ENCODE peak calls at places on chromosomes 4 and X, in seven cellular contexts. One of them, this sample, is unnamed.

GRCh38 chr4:33133723-33134122 is 2413.6 kb downstream of the PCDH7 start:
- DNase-seq in activated CD4-positive, alpha-beta T cell treated with anti-CD3 and anti-CD28 coated beads for 24 hours: no peak
- DNase-seq in CD8-positive, alpha-beta memory T cell: no peak
- DNase-seq in activated CD4-positive, CD25-positive, alpha-beta regulatory T cell treated with anti-CD3 and anti-CD28 coated beads, Interleukin-2, amount 50 U/mL, for 72 hours: no peak
- DNase-seq in activated naive CD8-positive, alpha-beta T cell treated with anti-CD3 and anti-CD28 coated beads, Interleukin-2, amount 50 U/mL, for 24 hours: no peak
- DNase-seq in kidney epithelial cell: no peak
- DNase-seq in brain microvascular endothelial cell: no peak
- DNase-seq in this sample: no peak

GRCh38 chrX:76127341-76127740 is 45.5 kb upstream of the PBDC1 start:
- DNase-seq in CD8-positive, alpha-beta memory T cell: no peak
- DNase-seq in brain microvascular endothelial cell: no peak
- DNase-seq in activated CD4-positive, alpha-beta T cell treated with anti-CD3 and anti-CD28 coated beads for 24 hours: no peak
- DNase-seq in kidney epithelial cell: no peak
- DNase-seq in activated naive CD8-positive, alpha-beta T cell treated with anti-CD3 and anti-CD28 coated beads, Interleukin-2, amount 50 U/mL, for 24 hours: no peak
- DNase-seq in activated CD4-positive, CD25-positive, alpha-beta regulatory T cell treated with anti-CD3 and anti-CD28 coated beads, Interleukin-2, amount 50 U/mL, for 72 hours: no peak
- DNase-seq in this sample: no peak

GRCh38 chr4:121778991-121779628 is 14.1 kb upstream of the SMIM43 start:
- DNase-seq in kidney epithelial cell: no peak
- DNase-seq in activated CD4-positive, CD25-positive, alpha-beta regulatory T cell treated with anti-CD3 and anti-CD28 coated beads, Interleukin-2, amount 50 U/mL, for 72 hours: no peak
- DNase-seq in activated naive CD8-positive, alpha-beta T cell treated with anti-CD3 and anti-CD28 coated beads, Interleukin-2, amount 50 U/mL, for 24 hours: no peak
- DNase-seq in brain microvascular endothelial cell: no peak
- DNase-seq in activated CD4-positive, alpha-beta T cell treated with anti-CD3 and anti-CD28 coated beads for 24 hours: no peak
- DNase-seq in CD8-positive, alpha-beta memory T cell: no peak
- DNase-seq in this sample: no peak

GRCh38 chr4:185232370-185232769 is 23.0 kb downstream of the SNX25 start:
- DNase-seq in kidney epithelial cell: peak; percentile 67
- DNase-seq in CD8-positive, alpha-beta memory T cell: no peak
- DNase-seq in activated naive CD8-positive, alpha-beta T cell treated with anti-CD3 and anti-CD28 coated beads, Interleukin-2, amount 50 U/mL, for 24 hours: no peak
- DNase-seq in brain microvascular endothelial cell: no peak
- DNase-seq in activated CD4-positive, CD25-positive, alpha-beta regulatory T cell treated with anti-CD3 and anti-CD28 coated beads, Interleukin-2, amount 50 U/mL, for 72 hours: no peak
- DNase-seq in activated CD4-positive, alpha-beta T cell treated with anti-CD3 and anti-CD28 coated beads for 24 hours: no peak
- DNase-seq in this sample: no peak

GRCh38 chr4:183140911-183141320 is 41.9 kb downstream of the WWC2 start:
- DNase-seq in CD8-positive, alpha-beta memory T cell: no peak
- DNase-seq in brain microvascular endothelial cell: peak; percentile 77
- DNase-seq in activated naive CD8-positive, alpha-beta T cell treated with anti-CD3 and anti-CD28 coated beads, Interleukin-2, amount 50 U/mL, for 24 hours: no peak
- DNase-seq in kidney epithelial cell: no peak
- DNase-seq in activated CD4-positive, CD25-positive, alpha-beta regulatory T cell treated with anti-CD3 and anti-CD28 coated beads, Interleukin-2, amount 50 U/mL, for 72 hours: no peak
- DNase-seq in activated CD4-positive, alpha-beta T cell treated with anti-CD3 and anti-CD28 coated beads for 24 hours: no peak
- DNase-seq in this sample: no peak

GRCh38 chr4:151548708-151549107 is 139.7 kb downstream of the FHIP1A start:
- DNase-seq in CD8-positive, alpha-beta memory T cell: no peak
- DNase-seq in brain microvascular endothelial cell: no peak
- DNase-seq in kidney epithelial cell: no peak
- DNase-seq in activated CD4-positive, alpha-beta T cell treated with anti-CD3 and anti-CD28 coated beads for 24 hours: no peak
- DNase-seq in activated CD4-positive, CD25-positive, alpha-beta regulatory T cell treated with anti-CD3 and anti-CD28 coated beads, Interleukin-2, amount 50 U/mL, for 72 hours: no peak
- DNase-seq in activated naive CD8-positive, alpha-beta T cell treated with anti-CD3 and anti-CD28 coated beads, Interleukin-2, amount 50 U/mL, for 24 hours: no peak
- DNase-seq in this sample: no peak

GRCh38 chrX:154441984-154442707 is 1.8 kb upstream of the FAM50A start:
- DNase-seq in activated naive CD8-positive, alpha-beta T cell treated with anti-CD3 and anti-CD28 coated beads, Interleukin-2, amount 50 U/mL, for 24 hours: no peak
- DNase-seq in activated CD4-positive, alpha-beta T cell treated with anti-CD3 and anti-CD28 coated beads for 24 hours: no peak
- DNase-seq in kidney epithelial cell: no peak
- DNase-seq in CD8-positive, alpha-beta memory T cell: no peak
- DNase-seq in brain microvascular endothelial cell: no peak
- DNase-seq in activated CD4-positive, CD25-positive, alpha-beta regulatory T cell treated with anti-CD3 and anti-CD28 coated beads, Interleukin-2, amount 50 U/mL, for 72 hours: no peak
- DNase-seq in this sample: no peak

GRCh38 chr4:172232966-172233365 is 419.8 kb downstream of the GALNTL6 start:
- DNase-seq in CD8-positive, alpha-beta memory T cell: no peak
- DNase-seq in activated naive CD8-positive, alpha-beta T cell treated with anti-CD3 and anti-CD28 coated beads, Interleukin-2, amount 50 U/mL, for 24 hours: no peak
- DNase-seq in kidney epithelial cell: no peak
- DNase-seq in brain microvascular endothelial cell: no peak
- DNase-seq in activated CD4-positive, CD25-positive, alpha-beta regulatory T cell treated with anti-CD3 and anti-CD28 coated beads, Interleukin-2, amount 50 U/mL, for 72 hours: no peak
- DNase-seq in activated CD4-positive, alpha-beta T cell treated with anti-CD3 and anti-CD28 coated beads for 24 hours: no peak
- DNase-seq in this sample: no peak

GRCh38 chrX:56802428-56802827 is 73.4 kb downstream of the NBDY start:
- DNase-seq in activated CD4-positive, CD25-positive, alpha-beta regulatory T cell treated with anti-CD3 and anti-CD28 coated beads, Interleukin-2, amount 50 U/mL, for 72 hours: no peak
- DNase-seq in CD8-positive, alpha-beta memory T cell: no peak
- DNase-seq in activated CD4-positive, alpha-beta T cell treated with anti-CD3 and anti-CD28 coated beads for 24 hours: no peak
- DNase-seq in brain microvascular endothelial cell: no peak
- DNase-seq in activated naive CD8-positive, alpha-beta T cell treated with anti-CD3 and anti-CD28 coated beads, Interleukin-2, amount 50 U/mL, for 24 hours: no peak
- DNase-seq in kidney epithelial cell: no peak
- DNase-seq in this sample: no peak

GRCh38 chr4:8580321-8581093 is at the start of gene GPR78:
- DNase-seq in kidney epithelial cell: peak; percentile 5
- DNase-seq in activated CD4-positive, alpha-beta T cell treated with anti-CD3 and anti-CD28 coated beads for 24 hours: peak; percentile 42
- DNase-seq in activated CD4-positive, CD25-positive, alpha-beta regulatory T cell treated with anti-CD3 and anti-CD28 coated beads, Interleukin-2, amount 50 U/mL, for 72 hours: no peak
- DNase-seq in CD8-positive, alpha-beta memory T cell: no peak
- DNase-seq in brain microvascular endothelial cell: peak; percentile 37
- DNase-seq in activated naive CD8-positive, alpha-beta T cell treated with anti-CD3 and anti-CD28 coated beads, Interleukin-2, amount 50 U/mL, for 24 hours: peak; percentile 53
- DNase-seq in this sample: no peak

GRCh38 chr4:186078977-186079697 is 10.2 kb downstream of the TLR3 start:
- DNase-seq in activated CD4-positive, CD25-positive, alpha-beta regulatory T cell treated with anti-CD3 and anti-CD28 coated beads, Interleukin-2, amount 50 U/mL, for 72 hours: no peak
- DNase-seq in CD8-positive, alpha-beta memory T cell: no peak
- DNase-seq in activated CD4-positive, alpha-beta T cell treated with anti-CD3 and anti-CD28 coated beads for 24 hours: no peak
- DNase-seq in brain microvascular endothelial cell: peak; percentile 14
- DNase-seq in activated naive CD8-positive, alpha-beta T cell treated with anti-CD3 and anti-CD28 coated beads, Interleukin-2, amount 50 U/mL, for 24 hours: no peak
- DNase-seq in kidney epithelial cell: no peak
- DNase-seq in this sample: no peak

GRCh38 chr4:25702848-25703247 is 47.2 kb downstream of the SLC34A2 start:
- DNase-seq in CD8-positive, alpha-beta memory T cell: no peak
- DNase-seq in activated CD4-positive, alpha-beta T cell treated with anti-CD3 and anti-CD28 coated beads for 24 hours: no peak
- DNase-seq in kidney epithelial cell: peak; percentile 54
- DNase-seq in brain microvascular endothelial cell: peak; percentile 56
- DNase-seq in activated naive CD8-positive, alpha-beta T cell treated with anti-CD3 and anti-CD28 coated beads, Interleukin-2, amount 50 U/mL, for 24 hours: no peak
- DNase-seq in activated CD4-positive, CD25-positive, alpha-beta regulatory T cell treated with anti-CD3 and anti-CD28 coated beads, Interleukin-2, amount 50 U/mL, for 72 hours: no peak
- DNase-seq in this sample: no peak

GRCh38 chr4:165433529-165433928 is 54.7 kb downstream of the CPE start:
- DNase-seq in activated CD4-positive, alpha-beta T cell treated with anti-CD3 and anti-CD28 coated beads for 24 hours: no peak
- DNase-seq in CD8-positive, alpha-beta memory T cell: no peak
- DNase-seq in activated CD4-positive, CD25-positive, alpha-beta regulatory T cell treated with anti-CD3 and anti-CD28 coated beads, Interleukin-2, amount 50 U/mL, for 72 hours: no peak
- DNase-seq in activated naive CD8-positive, alpha-beta T cell treated with anti-CD3 and anti-CD28 coated beads, Interleukin-2, amount 50 U/mL, for 24 hours: no peak
- DNase-seq in kidney epithelial cell: no peak
- DNase-seq in brain microvascular endothelial cell: no peak
- DNase-seq in this sample: no peak

GRCh38 chr4:118032691-118033090 is 1.6 kb upstream of the NDST3 start:
- DNase-seq in CD8-positive, alpha-beta memory T cell: no peak
- DNase-seq in activated CD4-positive, alpha-beta T cell treated with anti-CD3 and anti-CD28 coated beads for 24 hours: no peak
- DNase-seq in activated naive CD8-positive, alpha-beta T cell treated with anti-CD3 and anti-CD28 coated beads, Interleukin-2, amount 50 U/mL, for 24 hours: no peak
- DNase-seq in brain microvascular endothelial cell: no peak
- DNase-seq in kidney epithelial cell: peak; percentile 44
- DNase-seq in activated CD4-positive, CD25-positive, alpha-beta regulatory T cell treated with anti-CD3 and anti-CD28 coated beads, Interleukin-2, amount 50 U/mL, for 72 hours: no peak
- DNase-seq in this sample: no peak

GRCh38 chrX:49120104-49120503 is 3.4 kb downstream of the GPKOW start:
- DNase-seq in kidney epithelial cell: no peak
- DNase-seq in activated naive CD8-positive, alpha-beta T cell treated with anti-CD3 and anti-CD28 coated beads, Interleukin-2, amount 50 U/mL, for 24 hours: no peak
- DNase-seq in activated CD4-positive, alpha-beta T cell treated with anti-CD3 and anti-CD28 coated beads for 24 hours: no peak
- DNase-seq in activated CD4-positive, CD25-positive, alpha-beta regulatory T cell treated with anti-CD3 and anti-CD28 coated beads, Interleukin-2, amount 50 U/mL, for 72 hours: no peak
- DNase-seq in brain microvascular endothelial cell: no peak
- DNase-seq in CD8-positive, alpha-beta memory T cell: no peak
- DNase-seq in this sample: no peak

GRCh38 chr4:169810325-169811323 is 52.9 kb upstream of the HPF1 start:
- DNase-seq in activated CD4-positive, alpha-beta T cell treated with anti-CD3 and anti-CD28 coated beads for 24 hours: no peak
- DNase-seq in brain microvascular endothelial cell: peak; percentile 82
- DNase-seq in activated CD4-positive, CD25-positive, alpha-beta regulatory T cell treated with anti-CD3 and anti-CD28 coated beads, Interleukin-2, amount 50 U/mL, for 72 hours: no peak
- DNase-seq in CD8-positive, alpha-beta memory T cell: no peak
- DNase-seq in activated naive CD8-positive, alpha-beta T cell treated with anti-CD3 and anti-CD28 coated beads, Interleukin-2, amount 50 U/mL, for 24 hours: no peak
- DNase-seq in kidney epithelial cell: peak; percentile 39
- DNase-seq in this sample: no peak

GRCh38 chrX:55778322-55778721 is 60.8 kb downstream of the RRAGB start:
- DNase-seq in kidney epithelial cell: no peak
- DNase-seq in brain microvascular endothelial cell: no peak
- DNase-seq in activated naive CD8-positive, alpha-beta T cell treated with anti-CD3 and anti-CD28 coated beads, Interleukin-2, amount 50 U/mL, for 24 hours: no peak
- DNase-seq in activated CD4-positive, alpha-beta T cell treated with anti-CD3 and anti-CD28 coated beads for 24 hours: no peak
- DNase-seq in activated CD4-positive, CD25-positive, alpha-beta regulatory T cell treated with anti-CD3 and anti-CD28 coated beads, Interleukin-2, amount 50 U/mL, for 72 hours: no peak
- DNase-seq in CD8-positive, alpha-beta memory T cell: no peak
- DNase-seq in this sample: no peak

GRCh38 chrX:16076834-16077233 is 46.5 kb upstream of the GRPR start:
- DNase-seq in activated naive CD8-positive, alpha-beta T cell treated with anti-CD3 and anti-CD28 coated beads, Interleukin-2, amount 50 U/mL, for 24 hours: no peak
- DNase-seq in CD8-positive, alpha-beta memory T cell: no peak
- DNase-seq in activated CD4-positive, CD25-positive, alpha-beta regulatory T cell treated with anti-CD3 and anti-CD28 coated beads, Interleukin-2, amount 50 U/mL, for 72 hours: no peak
- DNase-seq in kidney epithelial cell: no peak
- DNase-seq in activated CD4-positive, alpha-beta T cell treated with anti-CD3 and anti-CD28 coated beads for 24 hours: no peak
- DNase-seq in brain microvascular endothelial cell: no peak
- DNase-seq in this sample: no peak

GRCh38 chr4:52983563-52984303 is 121.6 kb downstream of the RASL11B start:
- DNase-seq in brain microvascular endothelial cell: peak; percentile 45
- DNase-seq in kidney epithelial cell: peak; percentile 12
- DNase-seq in CD8-positive, alpha-beta memory T cell: no peak
- DNase-seq in activated CD4-positive, alpha-beta T cell treated with anti-CD3 and anti-CD28 coated beads for 24 hours: no peak
- DNase-seq in activated CD4-positive, CD25-positive, alpha-beta regulatory T cell treated with anti-CD3 and anti-CD28 coated beads, Interleukin-2, amount 50 U/mL, for 72 hours: no peak
- DNase-seq in activated naive CD8-positive, alpha-beta T cell treated with anti-CD3 and anti-CD28 coated beads, Interleukin-2, amount 50 U/mL, for 24 hours: no peak
- DNase-seq in this sample: no peak

GRCh38 chr4:184851200-184851541 is 25.4 kb upstream of the ACSL1 start:
- DNase-seq in activated CD4-positive, alpha-beta T cell treated with anti-CD3 and anti-CD28 coated beads for 24 hours: no peak
- DNase-seq in brain microvascular endothelial cell: no peak
- DNase-seq in CD8-positive, alpha-beta memory T cell: no peak
- DNase-seq in activated CD4-positive, CD25-positive, alpha-beta regulatory T cell treated with anti-CD3 and anti-CD28 coated beads, Interleukin-2, amount 50 U/mL, for 72 hours: no peak
- DNase-seq in activated naive CD8-positive, alpha-beta T cell treated with anti-CD3 and anti-CD28 coated beads, Interleukin-2, amount 50 U/mL, for 24 hours: no peak
- DNase-seq in kidney epithelial cell: no peak
- DNase-seq in this sample: peak; percentile 48

GRCh38 chr4:76016383-76016782 is 6.9 kb downstream of the CXCL10 start:
- DNase-seq in activated CD4-positive, alpha-beta T cell treated with anti-CD3 and anti-CD28 coated beads for 24 hours: no peak
- DNase-seq in CD8-positive, alpha-beta memory T cell: no peak
- DNase-seq in brain microvascular endothelial cell: no peak
- DNase-seq in kidney epithelial cell: no peak
- DNase-seq in activated CD4-positive, CD25-positive, alpha-beta regulatory T cell treated with anti-CD3 and anti-CD28 coated beads, Interleukin-2, amount 50 U/mL, for 72 hours: no peak
- DNase-seq in activated naive CD8-positive, alpha-beta T cell treated with anti-CD3 and anti-CD28 coated beads, Interleukin-2, amount 50 U/mL, for 24 hours: no peak
- DNase-seq in this sample: peak; percentile 15

GRCh38 chr4:10025230-10025806 is 4.0 kb upstream of the SLC2A9 start:
- DNase-seq in brain microvascular endothelial cell: no peak
- DNase-seq in activated CD4-positive, CD25-positive, alpha-beta regulatory T cell treated with anti-CD3 and anti-CD28 coated beads, Interleukin-2, amount 50 U/mL, for 72 hours: no peak
- DNase-seq in CD8-positive, alpha-beta memory T cell: no peak
- DNase-seq in kidney epithelial cell: no peak
- DNase-seq in activated CD4-positive, alpha-beta T cell treated with anti-CD3 and anti-CD28 coated beads for 24 hours: no peak
- DNase-seq in activated naive CD8-positive, alpha-beta T cell treated with anti-CD3 and anti-CD28 coated beads, Interleukin-2, amount 50 U/mL, for 24 hours: no peak
- DNase-seq in this sample: no peak

GRCh38 chr4:22190855-22191254 is 242.3 kb upstream of the KCNIP4 start:
- DNase-seq in activated CD4-positive, alpha-beta T cell treated with anti-CD3 and anti-CD28 coated beads for 24 hours: no peak
- DNase-seq in brain microvascular endothelial cell: peak; percentile 90
- DNase-seq in kidney epithelial cell: peak; percentile 84
- DNase-seq in CD8-positive, alpha-beta memory T cell: no peak
- DNase-seq in activated CD4-positive, CD25-positive, alpha-beta regulatory T cell treated with anti-CD3 and anti-CD28 coated beads, Interleukin-2, amount 50 U/mL, for 72 hours: no peak
- DNase-seq in activated naive CD8-positive, alpha-beta T cell treated with anti-CD3 and anti-CD28 coated beads, Interleukin-2, amount 50 U/mL, for 24 hours: no peak
- DNase-seq in this sample: no peak

GRCh38 chrX:111561851-111562250 is 50.4 kb downstream of the SERTM2 start:
- DNase-seq in activated naive CD8-positive, alpha-beta T cell treated with anti-CD3 and anti-CD28 coated beads, Interleukin-2, amount 50 U/mL, for 24 hours: no peak
- DNase-seq in activated CD4-positive, CD25-positive, alpha-beta regulatory T cell treated with anti-CD3 and anti-CD28 coated beads, Interleukin-2, amount 50 U/mL, for 72 hours: no peak
- DNase-seq in brain microvascular endothelial cell: no peak
- DNase-seq in activated CD4-positive, alpha-beta T cell treated with anti-CD3 and anti-CD28 coated beads for 24 hours: no peak
- DNase-seq in CD8-positive, alpha-beta memory T cell: no peak
- DNase-seq in kidney epithelial cell: no peak
- DNase-seq in this sample: no peak

GRCh38 chr4:66604192-66604591 is 933.9 kb upstream of the EPHA5 start:
- DNase-seq in CD8-positive, alpha-beta memory T cell: no peak
- DNase-seq in brain microvascular endothelial cell: no peak
- DNase-seq in activated CD4-positive, alpha-beta T cell treated with anti-CD3 and anti-CD28 coated beads for 24 hours: no peak
- DNase-seq in kidney epithelial cell: no peak
- DNase-seq in activated naive CD8-positive, alpha-beta T cell treated with anti-CD3 and anti-CD28 coated beads, Interleukin-2, amount 50 U/mL, for 24 hours: no peak
- DNase-seq in activated CD4-positive, CD25-positive, alpha-beta regulatory T cell treated with anti-CD3 and anti-CD28 coated beads, Interleukin-2, amount 50 U/mL, for 72 hours: no peak
- DNase-seq in this sample: no peak

GRCh38 chrX:81202989-81203388 is 1.1 kb downstream of the SH3BGRL start:
- DNase-seq in activated naive CD8-positive, alpha-beta T cell treated with anti-CD3 and anti-CD28 coated beads, Interleukin-2, amount 50 U/mL, for 24 hours: no peak
- DNase-seq in activated CD4-positive, alpha-beta T cell treated with anti-CD3 and anti-CD28 coated beads for 24 hours: no peak
- DNase-seq in CD8-positive, alpha-beta memory T cell: no peak
- DNase-seq in activated CD4-positive, CD25-positive, alpha-beta regulatory T cell treated with anti-CD3 and anti-CD28 coated beads, Interleukin-2, amount 50 U/mL, for 72 hours: no peak
- DNase-seq in brain microvascular endothelial cell: no peak
- DNase-seq in kidney epithelial cell: no peak
- DNase-seq in this sample: no peak

GRCh38 chrX:37349131-37350033 is at the start of gene PRRG1:
- DNase-seq in activated CD4-positive, CD25-positive, alpha-beta regulatory T cell treated with anti-CD3 and anti-CD28 coated beads, Interleukin-2, amount 50 U/mL, for 72 hours: no peak
- DNase-seq in kidney epithelial cell: peak; percentile 37
- DNase-seq in CD8-positive, alpha-beta memory T cell: no peak
- DNase-seq in brain microvascular endothelial cell: peak; percentile 67
- DNase-seq in activated CD4-positive, alpha-beta T cell treated with anti-CD3 and anti-CD28 coated beads for 24 hours: no peak
- DNase-seq in activated naive CD8-positive, alpha-beta T cell treated with anti-CD3 and anti-CD28 coated beads, Interleukin-2, amount 50 U/mL, for 24 hours: peak; percentile 1
- DNase-seq in this sample: no peak

GRCh38 chrX:86047174-86047991 is at the start of gene CHM:
- DNase-seq in activated naive CD8-positive, alpha-beta T cell treated with anti-CD3 and anti-CD28 coated beads, Interleukin-2, amount 50 U/mL, for 24 hours: peak; percentile 34
- DNase-seq in kidney epithelial cell: peak; percentile 54
- DNase-seq in CD8-positive, alpha-beta memory T cell: peak; percentile 24
- DNase-seq in activated CD4-positive, CD25-positive, alpha-beta regulatory T cell treated with anti-CD3 and anti-CD28 coated beads, Interleukin-2, amount 50 U/mL, for 72 hours: peak; percentile 47
- DNase-seq in activated CD4-positive, alpha-beta T cell treated with anti-CD3 and anti-CD28 coated beads for 24 hours: peak; percentile 12
- DNase-seq in brain microvascular endothelial cell: peak; percentile 81
- DNase-seq in this sample: peak; percentile 57

GRCh38 chrX:97399400-97399799 is 515.7 kb downstream of the RPA4 start:
- DNase-seq in activated naive CD8-positive, alpha-beta T cell treated with anti-CD3 and anti-CD28 coated beads, Interleukin-2, amount 50 U/mL, for 24 hours: no peak
- DNase-seq in kidney epithelial cell: no peak
- DNase-seq in brain microvascular endothelial cell: peak; percentile 70
- DNase-seq in activated CD4-positive, alpha-beta T cell treated with anti-CD3 and anti-CD28 coated beads for 24 hours: no peak
- DNase-seq in activated CD4-positive, CD25-positive, alpha-beta regulatory T cell treated with anti-CD3 and anti-CD28 coated beads, Interleukin-2, amount 50 U/mL, for 72 hours: no peak
- DNase-seq in CD8-positive, alpha-beta memory T cell: no peak
- DNase-seq in this sample: no peak

GRCh38 chr4:73388887-73389286 is 15.2 kb upstream of the ALB start:
- DNase-seq in kidney epithelial cell: no peak
- DNase-seq in CD8-positive, alpha-beta memory T cell: no peak
- DNase-seq in activated CD4-positive, alpha-beta T cell treated with anti-CD3 and anti-CD28 coated beads for 24 hours: no peak
- DNase-seq in activated CD4-positive, CD25-positive, alpha-beta regulatory T cell treated with anti-CD3 and anti-CD28 coated beads, Interleukin-2, amount 50 U/mL, for 72 hours: no peak
- DNase-seq in activated naive CD8-positive, alpha-beta T cell treated with anti-CD3 and anti-CD28 coated beads, Interleukin-2, amount 50 U/mL, for 24 hours: no peak
- DNase-seq in brain microvascular endothelial cell: no peak
- DNase-seq in this sample: no peak